ENCODE peak calls at places on chromosome 19, in nine cellular contexts. R, W, O, Q, V, X, K, P and B are unnamed samples.

GRCh38 chr19:4066176-4066606 is 508 bp downstream of the ZBTB7A start:
- DNase-seq in R (no peak), W (no peak), O (no peak), Q (no peak), V (no peak), X (no peak), K (no peak), P (no peak), B (no peak)

GRCh38 chr19:19381007-19381926 is 24.2 kb upstream of the GATAD2A start:
- DNase-seq in R (peak), W (no peak), O (peak), Q (no peak), V (no peak), X (no peak), K (no peak), P (no peak), B (no peak)

GRCh38 chr19:24029941-24030636 is 56.9 kb upstream of the ZNF254 start:
- DNase-seq in R (no peak), W (no peak), O (no peak), Q (no peak), V (no peak), X (no peak), K (no peak), P (no peak), B (no peak)

GRCh38 chr19:5080030-5080644 is 111.2 kb downstream of the KDM4B start:
- DNase-seq in R (no peak), W (no peak), O (no peak), Q (no peak), V (no peak), X (no peak), K (no peak), P (no peak), B (no peak)

GRCh38 chr19:17483605-17484002 is 13.3 kb downstream of the SLC27A1 start:
- DNase-seq in R (no peak), W (no peak), O (no peak), Q (no peak), V (no peak), X (no peak), K (no peak), P (no peak), B (no peak)

GRCh38 chr19:28414748-28415147 is 798.2 kb downstream of the UQCRFS1 start:
- DNase-seq in R (no peak), W (no peak), O (no peak), Q (no peak), V (no peak), X (no peak), K (no peak), P (no peak), B (no peak)

GRCh38 chr19:10499550-10500246 is 3.5 kb downstream of the KEAP1 start:
- DNase-seq in R (no peak), W (no peak), O (peak), Q (no peak), V (no peak), X (peak), K (no peak), P (no peak), B (no peak)

GRCh38 chr19:48635966-48636858 is 967 bp downstream of the DBP start:
- DNase-seq in R (no peak), W (no peak), O (peak), Q (no peak), V (peak), X (no peak), K (no peak), P (no peak), B (no peak)

GRCh38 chr19:15129856-15130580 is 22.8 kb downstream of the SYDE1 start:
- DNase-seq in R (no peak), W (peak), O (no peak), Q (no peak), V (no peak), X (no peak), K (no peak), P (no peak), B (no peak)

GRCh38 chr19:16315825-16316505 is 8.7 kb upstream of the KLF2 start:
- DNase-seq in R (no peak), W (no peak), O (no peak), Q (peak), V (no peak), X (no peak), K (peak), P (peak), B (no peak)

DNA sequence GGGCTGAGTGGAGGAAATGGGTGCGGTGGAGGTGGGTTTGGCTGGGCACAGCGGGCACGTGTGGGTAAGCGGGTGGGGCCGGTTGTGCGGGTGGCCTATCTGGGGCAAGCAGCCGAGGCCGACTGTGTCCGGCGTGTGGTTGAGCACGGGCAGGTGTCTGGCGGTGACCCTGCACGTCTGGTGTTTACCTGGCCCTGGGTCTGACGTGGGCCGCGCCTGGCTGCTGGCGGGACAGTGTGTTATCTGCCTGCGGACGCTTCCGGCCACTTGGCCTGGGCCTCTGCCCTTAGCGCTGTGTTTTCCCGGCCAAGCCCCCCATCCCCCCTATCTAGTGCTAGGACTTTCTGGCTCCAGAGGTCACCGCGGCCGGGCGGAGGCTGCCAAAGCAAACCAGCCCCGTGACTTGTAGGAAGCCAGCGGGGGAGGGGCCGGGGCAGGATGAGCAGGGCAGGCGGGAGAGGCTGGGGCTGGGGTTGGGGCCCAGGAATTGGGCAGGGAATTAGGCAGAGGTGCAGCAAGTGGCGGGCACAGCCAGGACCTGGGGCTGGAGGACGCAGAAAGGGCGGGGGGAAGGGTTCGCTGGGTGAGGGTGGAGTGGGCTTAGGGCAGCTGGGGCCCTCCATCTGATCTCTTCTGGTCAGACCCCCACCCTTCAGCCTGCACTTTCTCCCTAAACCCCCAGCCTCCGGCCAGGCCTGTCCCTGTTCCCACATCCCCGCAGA is 534 bp upstream of the HPN start:
- DNase-seq in R (peak), W (no peak), O (peak), Q (peak), V (no peak), X (no peak), K (no peak), P (no peak), B (peak)
- H3K4me3 ChIP-seq in R (peak), W (no peak), O (no peak), Q (peak), V (no peak), X (no peak), K (no peak), P (no peak), B (peak)

DNA sequence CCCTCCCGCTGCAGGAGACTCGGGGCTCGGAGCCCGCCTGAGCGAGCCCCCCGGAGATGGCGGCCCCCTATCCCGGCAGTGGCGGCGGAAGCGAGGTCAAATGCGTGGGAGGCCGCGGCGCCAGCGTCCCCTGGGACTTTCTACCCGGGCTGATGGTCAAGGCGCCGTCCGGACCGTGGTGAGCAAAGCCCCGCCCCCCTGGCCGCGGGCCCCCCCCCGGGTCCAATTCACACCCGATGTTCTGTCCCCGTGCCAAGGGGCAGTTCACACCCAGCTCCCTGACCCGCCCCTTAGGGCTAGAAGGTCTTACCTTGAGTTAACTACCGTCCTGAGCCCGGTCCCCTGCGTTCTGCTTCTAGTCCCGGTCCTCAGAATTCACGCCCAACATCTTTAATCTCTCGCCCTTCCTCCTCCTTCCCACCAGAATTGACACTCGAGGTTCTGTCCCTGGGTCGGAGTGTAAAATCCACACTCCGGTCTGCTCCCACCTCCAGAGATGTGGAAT is 1.4 kb downstream of the NPAS1 start:
- DNase-seq in R (no peak), W (no peak), O (no peak), Q (no peak), V (no peak), X (peak), K (no peak), P (no peak), B (no peak)
- H3K4me3 ChIP-seq in R (no peak), W (peak), O (no peak), Q (no peak), V (no peak), X (peak), K (peak), P (peak), B (peak)

GRCh38 chr19:40078377-40078776 is 12.4 kb downstream of the ZNF780A start:
- DNase-seq in R (no peak), W (no peak), O (no peak), Q (no peak), V (no peak), X (no peak), K (no peak), P (no peak), B (no peak)
- H3K4me3 ChIP-seq in R (no peak), W (no peak), O (no peak), Q (no peak), V (no peak), X (no peak), K (no peak), P (no peak), B (no peak)

DNA sequence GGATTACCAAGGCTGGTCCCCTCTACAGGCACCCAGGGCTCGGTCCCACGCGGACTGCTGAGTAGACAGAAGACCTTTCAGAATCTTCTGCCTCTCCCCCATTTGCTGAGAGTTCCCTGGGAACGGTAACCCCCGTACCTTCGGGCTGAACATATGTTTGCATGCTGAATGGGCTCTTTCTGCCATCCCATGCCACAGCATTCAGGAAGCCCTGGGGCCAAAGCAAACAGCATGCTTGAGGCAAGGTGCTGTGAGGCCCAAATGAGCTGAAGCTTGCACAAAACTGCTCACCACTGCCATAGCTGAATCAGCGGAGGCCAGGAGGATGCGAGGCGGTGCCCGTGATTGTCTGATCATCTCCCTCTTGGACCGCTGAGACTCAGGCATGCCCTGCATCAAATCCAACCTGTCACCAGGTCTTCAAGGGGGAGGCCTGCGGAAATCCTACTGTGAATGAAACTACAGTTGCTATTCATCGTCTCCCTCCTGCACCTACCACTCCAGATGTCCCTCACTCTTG is 16.3 kb upstream of the C19orf12 start:
- DNase-seq in R (no peak), W (no peak), O (no peak), Q (no peak), V (no peak), X (no peak), K (no peak), P (no peak), B (no peak)
- H3K4me3 ChIP-seq in R (no peak), W (no peak), O (no peak), Q (no peak), V (no peak), X (no peak), K (no peak), P (no peak), B (no peak)

DNA sequence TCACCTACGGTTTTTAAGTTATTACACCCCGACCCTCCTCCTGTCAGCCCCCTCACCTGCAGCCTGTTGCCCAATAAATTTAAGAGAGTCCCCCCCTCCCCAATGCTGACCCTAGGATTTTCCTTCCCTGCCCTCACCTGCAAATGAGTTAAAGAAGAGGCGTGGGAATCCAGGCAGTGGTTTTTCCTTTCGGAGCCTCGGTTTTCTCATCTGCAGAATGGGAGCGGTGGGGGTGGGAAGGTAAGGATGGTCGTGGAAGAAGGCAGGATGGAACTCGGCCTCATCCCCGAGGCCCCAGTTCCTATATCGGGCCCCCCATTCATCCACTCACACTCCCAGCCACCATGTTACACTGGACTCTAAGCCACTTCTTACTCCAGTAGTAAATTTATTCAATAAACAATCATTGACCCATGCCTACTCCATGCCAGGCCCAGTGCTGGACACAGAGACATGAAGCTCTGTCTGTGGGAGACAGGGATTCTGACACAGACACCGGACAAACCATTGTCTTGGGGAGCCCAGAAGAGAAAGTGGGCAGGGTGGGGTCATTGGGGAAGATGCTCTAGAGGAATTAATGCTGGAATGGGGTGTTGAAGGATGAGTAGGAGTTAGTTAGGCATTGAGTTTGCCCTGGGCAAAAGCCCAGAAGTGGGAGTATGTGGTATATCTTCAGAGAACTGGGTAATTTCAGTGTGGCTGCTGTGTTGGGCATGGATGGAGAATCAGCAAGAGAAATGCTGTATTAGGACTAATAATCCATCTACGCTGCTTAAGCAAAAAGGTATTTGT is 19.2 kb downstream of the CKM start:
- DNase-seq in R (no peak), W (no peak), O (no peak), Q (no peak), V (no peak), X (no peak), K (no peak), P (no peak), B (no peak)
- H3K4me3 ChIP-seq in R (no peak), W (no peak), O (no peak), Q (no peak), V (no peak), X (no peak), K (no peak), P (no peak), B (no peak)

GRCh38 chr19:2740314-2740656 is 468 bp upstream of the SLC39A3 start:
- DNase-seq in R (no peak), W (no peak), O (no peak), Q (no peak), V (no peak), X (no peak), K (no peak), P (no peak), B (no peak)
- H3K4me3 ChIP-seq in R (no peak), W (no peak), O (peak), Q (peak), V (peak), X (no peak), K (no peak), P (no peak), B (peak)

GRCh38 chr19:374886-375235 is 30.3 kb upstream of the MIER2 start:
- DNase-seq in R (no peak), W (no peak), O (no peak), Q (no peak), V (no peak), X (no peak), K (no peak), P (no peak), B (no peak)
- H3K4me3 ChIP-seq in R (no peak), W (no peak), O (no peak), Q (no peak), V (no peak), X (no peak), K (no peak), P (no peak), B (no peak)

DNA sequence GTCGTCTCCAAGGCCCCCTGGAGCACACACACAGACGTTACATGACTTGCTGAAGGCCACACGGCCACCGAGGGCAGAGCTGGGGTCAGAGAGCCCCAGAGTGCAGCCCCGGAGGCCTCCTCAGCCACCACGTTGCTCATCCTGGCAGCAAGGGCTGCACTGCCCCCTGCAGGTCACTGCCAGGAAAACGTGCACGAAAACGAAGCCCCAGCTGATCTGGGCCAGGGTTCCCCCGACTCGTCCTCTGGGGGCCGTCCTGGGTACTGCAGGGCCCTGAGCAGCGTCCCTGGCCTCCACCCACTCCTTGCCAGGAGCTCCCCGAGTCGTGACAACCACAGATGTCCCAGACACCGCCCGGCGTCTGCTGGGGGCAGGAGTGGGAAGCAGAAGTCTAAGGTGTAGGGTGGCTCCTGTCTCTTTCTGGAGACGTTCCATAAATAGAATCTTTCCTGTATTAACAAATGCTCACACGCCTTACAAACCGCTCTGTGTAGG is 3.4 kb downstream of the TPGS1 start:
- DNase-seq in R (peak), W (peak), O (peak), Q (no peak), V (peak), X (peak), K (no peak), P (peak), B (no peak)
- H3K4me3 ChIP-seq in R (peak), W (peak), O (no peak), Q (peak), V (peak), X (no peak), K (no peak), P (no peak), B (peak)

GRCh38 chr19:58009301-58009665 is 6.7 kb upstream of the ZNF606 start:
- DNase-seq in R (no peak), W (no peak), O (no peak), Q (no peak), V (no peak), X (no peak), K (no peak), P (no peak), B (no peak)
- H3K4me3 ChIP-seq in R (no peak), W (peak), O (no peak), Q (no peak), V (no peak), X (peak), K (peak), P (peak), B (peak)